ENCODE peak calls at places on chromosomes 3 and 15, in six cellular contexts. One of them, this sample, is unnamed.

GRCh38 chr3:124832782-124833709 is 54.1 kb downstream of the ITGB5 start:
- DNase-seq in posterior cingulate gyrus: no peak
- DNase-seq in effector memory CD8-positive, alpha-beta T cell: no peak
- DNase-seq in IMR-90: peak
- DNase-seq in SW480: no peak
- DNase-seq in head of caudate nucleus: no peak
- DNase-seq in this sample: peak

GRCh38 chr15:79058260-79058850 is 32.2 kb downstream of the RASGRF1 start:
- DNase-seq in head of caudate nucleus: no peak
- DNase-seq in SW480: no peak
- DNase-seq in effector memory CD8-positive, alpha-beta T cell: no peak
- DNase-seq in posterior cingulate gyrus: no peak
- DNase-seq in IMR-90: no peak
- DNase-seq in this sample: no peak

GRCh38 chr3:10074666-10075065 is 33.4 kb downstream of the FANCD2OS start:
- DNase-seq in SW480: no peak
- DNase-seq in effector memory CD8-positive, alpha-beta T cell: no peak
- DNase-seq in posterior cingulate gyrus: no peak
- DNase-seq in IMR-90: peak
- DNase-seq in head of caudate nucleus: no peak
- DNase-seq in this sample: peak

GRCh38 chr3:124630994-124631393 is 99.3 kb upstream of the UMPS start:
- DNase-seq in posterior cingulate gyrus: no peak
- DNase-seq in IMR-90: no peak
- DNase-seq in effector memory CD8-positive, alpha-beta T cell: no peak
- DNase-seq in head of caudate nucleus: no peak
- DNase-seq in SW480: no peak
- DNase-seq in this sample: no peak

GRCh38 chr3:29822051-29822450 is 541.2 kb downstream of the RBMS3 start:
- DNase-seq in SW480: no peak
- DNase-seq in posterior cingulate gyrus: no peak
- DNase-seq in effector memory CD8-positive, alpha-beta T cell: no peak
- DNase-seq in head of caudate nucleus: no peak
- DNase-seq in IMR-90: peak
- DNase-seq in this sample: peak

GRCh38 chr3:122957707-122958210 is 69.8 kb downstream of the SEMA5B start:
- DNase-seq in posterior cingulate gyrus: no peak
- DNase-seq in head of caudate nucleus: no peak
- DNase-seq in SW480: no peak
- DNase-seq in IMR-90: no peak
- DNase-seq in effector memory CD8-positive, alpha-beta T cell: no peak
- DNase-seq in this sample: no peak

GRCh38 chr3:149765762-149766334 is 13.6 kb upstream of the COMMD2 start:
- DNase-seq in posterior cingulate gyrus: no peak
- DNase-seq in effector memory CD8-positive, alpha-beta T cell: no peak
- DNase-seq in IMR-90: peak
- DNase-seq in SW480: peak
- DNase-seq in head of caudate nucleus: no peak
- DNase-seq in this sample: peak

GRCh38 chr3:15754047-15754446 is 43.7 kb downstream of the ANKRD28 start:
- DNase-seq in posterior cingulate gyrus: no peak
- DNase-seq in head of caudate nucleus: no peak
- DNase-seq in SW480: no peak
- DNase-seq in IMR-90: peak
- DNase-seq in effector memory CD8-positive, alpha-beta T cell: no peak
- DNase-seq in this sample: peak

GRCh38 chr3:177567833-177568232 is 370.6 kb upstream of the TBL1XR1 start:
- DNase-seq in head of caudate nucleus: no peak
- DNase-seq in effector memory CD8-positive, alpha-beta T cell: no peak
- DNase-seq in IMR-90: no peak
- DNase-seq in SW480: no peak
- DNase-seq in posterior cingulate gyrus: no peak
- DNase-seq in this sample: peak

GRCh38 chr3:13009132-13009945 is 63.9 kb downstream of the IQSEC1 start:
- DNase-seq in IMR-90: no peak
- DNase-seq in posterior cingulate gyrus: no peak
- DNase-seq in SW480: peak
- DNase-seq in head of caudate nucleus: no peak
- DNase-seq in effector memory CD8-positive, alpha-beta T cell: peak
- DNase-seq in this sample: no peak

GRCh38 chr15:59200560-59200959 is 6.1 kb upstream of the LDHAL6B start:
- DNase-seq in SW480: no peak
- DNase-seq in head of caudate nucleus: no peak
- DNase-seq in IMR-90: peak
- DNase-seq in posterior cingulate gyrus: no peak
- DNase-seq in effector memory CD8-positive, alpha-beta T cell: no peak
- DNase-seq in this sample: peak

GRCh38 chr3:176914764-176915163 is 282.5 kb downstream of the TBL1XR1 start:
- DNase-seq in SW480: no peak
- DNase-seq in posterior cingulate gyrus: no peak
- DNase-seq in IMR-90: no peak
- DNase-seq in head of caudate nucleus: no peak
- DNase-seq in effector memory CD8-positive, alpha-beta T cell: no peak
- DNase-seq in this sample: no peak

GRCh38 chr15:25178835-25179672 is 224.3 kb downstream of the SNRPN start:
- DNase-seq in IMR-90: no peak
- DNase-seq in effector memory CD8-positive, alpha-beta T cell: no peak
- DNase-seq in head of caudate nucleus: no peak
- DNase-seq in SW480: no peak
- DNase-seq in posterior cingulate gyrus: peak
- DNase-seq in this sample: no peak

GRCh38 chr3:126081618-126082333 is 2.1 kb downstream of the SLC41A3 start:
- DNase-seq in SW480: peak
- DNase-seq in IMR-90: peak
- DNase-seq in head of caudate nucleus: no peak
- DNase-seq in posterior cingulate gyrus: peak
- DNase-seq in effector memory CD8-positive, alpha-beta T cell: no peak
- DNase-seq in this sample: peak

GRCh38 chr15:63122002-63122893 is 587 bp downstream of the LACTB start:
- DNase-seq in head of caudate nucleus: peak
- DNase-seq in posterior cingulate gyrus: peak
- DNase-seq in effector memory CD8-positive, alpha-beta T cell: peak
- DNase-seq in SW480: peak
- DNase-seq in IMR-90: peak
- DNase-seq in this sample: peak

This sample was measured in EL.